ENCODE peak calls at places on chromosomes 13 and 19, in six cellular contexts. O is BJ, C is heart right ventricle, L is upper lobe of right lung, D is IMR-90, M is K562. I is an unnamed sample.

GRCh38 chr19:27676877-27677276 is 1536.1 kb downstream of the UQCRFS1 start:
- DNase-seq in O (no peak), C (no peak), L (no peak), D (no peak), M (no peak), I (no peak)

GRCh38 chr19:33197591-33198000 is 3.5 kb downstream of the LRP3 start:
- DNase-seq in O (no peak), C (no peak), L (no peak), D (no peak), M (no peak), I (no peak)

GRCh38 chr13:89380101-89380500 is 1708.9 kb downstream of the SLITRK5 start:
- DNase-seq in O (no peak), C (no peak), L (no peak), D (no peak), M (no peak), I (peak)

GRCh38 chr13:21638319-21639282 is 32.3 kb upstream of the FGF9 start:
- DNase-seq in O (no peak), C (no peak), L (no peak), D (peak), M (peak), I (no peak)

GRCh38 chr13:34156841-34157365 is 339.0 kb downstream of the RFC3 start:
- DNase-seq in O (peak), C (peak), L (peak), D (peak), M (no peak), I (peak)

GRCh38 chr13:24261566-24261965 is 47.8 kb upstream of the C1QTNF9 start:
- DNase-seq in O (no peak), C (no peak), L (no peak), D (no peak), M (no peak), I (no peak)

GRCh38 chr19:58451358-58452101 is at the start of gene ZNF324B:
- DNase-seq in O (peak), C (peak), L (peak), D (peak), M (peak), I (peak)

GRCh38 chr13:106349080-106349841 is 186.2 kb downstream of the EFNB2 start:
- DNase-seq in O (no peak), C (peak), L (peak), D (peak), M (no peak), I (no peak)

GRCh38 chr19:6278740-6279619 is 795 bp downstream of the MLLT1 start:
- DNase-seq in O (no peak), C (no peak), L (no peak), D (no peak), M (no peak), I (no peak)

GRCh38 chr19:29682236-29682895 is 17.1 kb downstream of the PLEKHF1 start:
- DNase-seq in O (no peak), C (no peak), L (no peak), D (no peak), M (no peak), I (no peak)

GRCh38 chr13:50588736-50589135 is 254.8 kb downstream of the DLEU7 start:
- DNase-seq in O (no peak), C (no peak), L (no peak), D (no peak), M (no peak), I (no peak)

GRCh38 chr19:41929536-41930071 is 1.4 kb upstream of the ERFL start:
- DNase-seq in O (no peak), C (no peak), L (no peak), D (no peak), M (no peak), I (no peak)

GRCh38 chr13:85935868-85936467 is 136.7 kb upstream of the SLITRK6 start:
- DNase-seq in O (no peak), C (no peak), L (no peak), D (no peak), M (no peak), I (no peak)

GRCh38 chr19:58558066-58558622 is at the start of gene UBE2M:
- DNase-seq in O (no peak), C (peak), L (peak), D (no peak), M (peak), I (no peak)

GRCh38 chr13:52353116-52353718 is 52.8 kb downstream of the THSD1 start:
- DNase-seq in O (peak), C (no peak), L (no peak), D (peak), M (no peak), I (no peak)

GRCh38 chr13:99626461-99627082 is 125.3 kb downstream of the TM9SF2 start:
- DNase-seq in O (peak), C (no peak), L (no peak), D (peak), M (no peak), I (no peak)

GRCh38 chr19:1893791-1894190 is 8.5 kb upstream of the ABHD17A start:
- DNase-seq in O (no peak), C (no peak), L (no peak), D (no peak), M (peak), I (no peak)

GRCh38 chr19:42540071-42540553 is 11.8 kb upstream of the CEACAM1 start:
- DNase-seq in O (no peak), C (no peak), L (peak), D (no peak), M (no peak), I (no peak)

GRCh38 chr13:46097015-46097414 is 7.8 kb downstream of the CPB2 start:
- DNase-seq in O (no peak), C (no peak), L (no peak), D (no peak), M (no peak), I (no peak)

GRCh38 chr13:40597735-40598365 is 68.6 kb downstream of the FOXO1 start:
- DNase-seq in O (no peak), C (no peak), L (peak), D (no peak), M (no peak), I (no peak)

GRCh38 chr13:84744203-84744602 is 861.9 kb upstream of the SLITRK1 start:
- DNase-seq in O (no peak), C (no peak), L (no peak), D (no peak), M (no peak), I (no peak)

GRCh38 chr19:40717880-40718773 is 1.2 kb downstream of the ITPKC start:
- DNase-seq in O (no peak), C (no peak), L (peak), D (peak), M (peak), I (no peak)

GRCh38 chr19:32676186-32676894 is 692 bp downstream of the RGS9BP start:
- DNase-seq in O (no peak), C (peak), L (peak), D (no peak), M (no peak), I (no peak)

GRCh38 chr19:54160182-54160811 is 776 bp upstream of the LENG1 start:
- DNase-seq in O (no peak), C (no peak), L (no peak), D (peak), M (peak), I (no peak)

GRCh38 chr13:100540621-100541020 is 48.0 kb downstream of the GGACT start:
- DNase-seq in O (no peak), C (no peak), L (no peak), D (peak), M (no peak), I (no peak)

GRCh38 chr13:36526897-36527296 is 94.6 kb downstream of the CCNA1 start:
- DNase-seq in O (no peak), C (no peak), L (peak), D (no peak), M (no peak), I (no peak)

GRCh38 chr19:40521276-40521675 is 54.5 kb downstream of the SPTBN4 start:
- DNase-seq in O (no peak), C (no peak), L (no peak), D (peak), M (no peak), I (no peak)

GRCh38 chr13:57286511-57287098 is 119.6 kb downstream of the PRR20E start:
- DNase-seq in O (no peak), C (peak), L (no peak), D (no peak), M (no peak), I (no peak)

GRCh38 chr13:51999525-51999924 is 11.7 kb downstream of the ATP7B start:
- DNase-seq in O (no peak), C (peak), L (no peak), D (peak), M (no peak), I (no peak)

GRCh38 chr19:4518345-4519171 is at the start of gene PLIN4:
- DNase-seq in O (no peak), C (peak), L (no peak), D (peak), M (no peak), I (no peak)

DNA sequence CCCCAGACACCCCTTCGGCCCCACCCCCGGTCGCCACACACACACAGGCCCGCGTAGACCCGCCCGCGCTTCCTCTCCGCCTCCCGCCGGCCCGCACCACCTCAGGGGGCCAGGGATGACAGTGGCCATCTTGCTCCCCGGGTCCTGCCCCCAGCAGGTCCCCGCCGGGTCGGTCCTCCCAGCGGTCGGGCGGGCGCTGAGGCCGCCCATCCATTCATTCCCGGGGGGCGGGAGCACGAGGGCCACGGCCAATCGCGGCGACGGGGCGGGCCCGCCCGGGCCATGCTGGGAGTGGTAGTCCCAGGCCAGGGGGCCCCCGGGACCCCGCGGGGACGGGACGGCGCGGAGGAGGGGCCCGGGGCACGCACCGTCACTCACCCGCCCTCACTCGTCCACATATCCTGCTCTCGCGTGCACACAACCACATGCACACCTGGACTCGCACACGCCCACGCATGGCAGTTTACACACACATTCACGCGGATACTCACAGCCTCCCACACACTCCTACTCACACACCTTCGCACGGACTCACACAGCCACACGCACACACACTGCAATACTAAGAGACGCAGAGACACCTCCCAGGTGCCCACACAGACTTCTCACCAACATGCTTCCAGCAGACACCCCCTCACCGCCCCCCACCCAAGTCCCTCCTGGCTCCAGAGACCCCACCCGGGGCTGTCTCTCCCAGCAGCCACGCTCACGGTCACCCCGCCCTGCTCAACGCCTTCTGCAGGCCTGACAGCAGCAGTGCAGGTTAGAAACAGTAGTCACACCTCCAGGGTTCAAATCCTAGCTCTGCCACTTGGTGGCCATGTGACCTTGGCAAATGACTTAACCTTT is at the start of gene DPF1:
- DNase-seq in O (no peak), C (peak), L (no peak), D (peak), M (peak), I (peak)
- TF ChIP-seq CTCF in O (peak), C (no peak), L (no peak), D (peak), M (peak), I (peak)

DNA sequence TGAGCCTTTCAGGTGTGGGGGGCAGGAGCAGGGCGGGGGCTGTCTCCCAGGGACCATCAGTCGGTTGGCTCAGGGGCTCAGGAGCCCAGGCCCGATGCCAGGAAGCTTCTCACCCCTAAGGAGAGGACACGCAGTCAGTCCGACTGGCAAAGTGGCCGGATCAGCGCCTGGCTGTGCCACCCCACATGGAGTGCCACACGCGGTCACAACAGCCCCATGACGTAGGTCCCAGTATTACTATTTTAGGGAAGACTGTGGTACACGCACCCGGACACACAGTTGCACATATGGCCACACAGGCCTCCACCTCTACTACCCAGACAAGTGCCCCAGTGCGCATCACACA is 29.3 kb upstream of the GRTP1 start:
- DNase-seq in O (no peak), C (no peak), L (peak), D (no peak), M (no peak), I (no peak)
- H3K4me3 ChIP-seq in O (peak), C (peak), L (peak), D (peak), M (no peak), I (peak)

GRCh38 chr13:53703371-53704080 is 674.9 kb downstream of the OLFM4 start:
- DNase-seq in O (no peak), C (no peak), L (no peak), D (no peak), M (no peak), I (no peak)
- TF ChIP-seq CTCF in O (no peak), C (no peak), L (no peak), D (no peak), M (no peak), I (no peak)

DNA sequence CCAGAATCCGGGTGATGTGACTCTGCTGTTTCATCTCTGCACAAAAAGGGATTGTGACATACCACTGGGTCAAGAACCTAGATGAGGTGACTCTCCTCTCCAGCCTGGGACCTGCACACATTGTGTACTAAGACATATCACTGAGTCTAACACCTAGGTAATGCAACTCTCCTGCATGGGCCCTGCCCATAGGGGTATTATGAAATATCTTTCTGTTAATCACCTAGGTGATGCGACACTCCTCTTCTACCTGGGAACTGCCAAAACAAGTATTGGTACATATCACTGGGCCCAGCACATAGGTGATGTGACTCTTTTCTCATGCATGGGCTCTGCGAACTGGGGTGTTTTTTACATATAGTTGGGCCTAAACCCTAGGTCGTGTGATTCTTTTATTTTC is 35.5 kb upstream of the ZNF254 start:
- DNase-seq in O (no peak), C (no peak), L (no peak), D (no peak), M (no peak), I (no peak)
- H3K4me3 ChIP-seq in O (no peak), C (no peak), L (no peak), D (no peak), M (no peak), I (no peak)